ENCODE peak calls at places on chromosome 6, in six cellular contexts. One of them, this sample, is unnamed.

GRCh38 chr6:7786206-7786605 is 60.3 kb downstream of the BMP6 start:
- DNase-seq in left lung: no peak
- DNase-seq in fibroblast of the aortic adventitia: peak
- DNase-seq in ascending aorta: no peak
- DNase-seq in CD8-positive, alpha-beta T cell: no peak
- DNase-seq in right lobe of liver: no peak
- DNase-seq in this sample: no peak

GRCh38 chr6:108635505-108636226 is 74.9 kb downstream of the FOXO3 start:
- DNase-seq in left lung: peak
- DNase-seq in fibroblast of the aortic adventitia: no peak
- DNase-seq in ascending aorta: no peak
- DNase-seq in CD8-positive, alpha-beta T cell: peak
- DNase-seq in right lobe of liver: no peak
- DNase-seq in this sample: no peak

GRCh38 chr6:128655978-128656498 is 135.6 kb upstream of the PTPRK start:
- DNase-seq in left lung: no peak
- DNase-seq in fibroblast of the aortic adventitia: peak
- DNase-seq in ascending aorta: no peak
- DNase-seq in CD8-positive, alpha-beta T cell: no peak
- DNase-seq in right lobe of liver: no peak
- DNase-seq in this sample: peak

GRCh38 chr6:7886132-7886531 is 24.5 kb downstream of the TXNDC5 start:
- DNase-seq in left lung: no peak
- DNase-seq in fibroblast of the aortic adventitia: no peak
- DNase-seq in ascending aorta: no peak
- DNase-seq in CD8-positive, alpha-beta T cell: no peak
- DNase-seq in right lobe of liver: no peak
- DNase-seq in this sample: no peak

GRCh38 chr6:116877743-116878142 is 701 bp downstream of the RFX6 start:
- DNase-seq in left lung: no peak
- DNase-seq in fibroblast of the aortic adventitia: no peak
- DNase-seq in ascending aorta: no peak
- DNase-seq in CD8-positive, alpha-beta T cell: no peak
- DNase-seq in right lobe of liver: no peak
- DNase-seq in this sample: no peak

GRCh38 chr6:4259391-4259790 is 124.0 kb upstream of the ECI2 start:
- DNase-seq in left lung: no peak
- DNase-seq in fibroblast of the aortic adventitia: no peak
- DNase-seq in ascending aorta: no peak
- DNase-seq in CD8-positive, alpha-beta T cell: no peak
- DNase-seq in right lobe of liver: no peak
- DNase-seq in this sample: no peak

GRCh38 chr6:116387374-116387773 is 16.6 kb downstream of the DSE start:
- DNase-seq in left lung: no peak
- DNase-seq in fibroblast of the aortic adventitia: peak
- DNase-seq in ascending aorta: peak
- DNase-seq in CD8-positive, alpha-beta T cell: no peak
- DNase-seq in right lobe of liver: no peak
- DNase-seq in this sample: peak

GRCh38 chr6:109455161-109455501 is 441 bp downstream of the MICAL1 start:
- DNase-seq in left lung: peak
- DNase-seq in fibroblast of the aortic adventitia: no peak
- DNase-seq in ascending aorta: no peak
- DNase-seq in CD8-positive, alpha-beta T cell: peak
- DNase-seq in right lobe of liver: no peak
- DNase-seq in this sample: no peak

GRCh38 chr6:151082079-151082478 is 157.7 kb upstream of the AKAP12 start:
- DNase-seq in left lung: no peak
- DNase-seq in fibroblast of the aortic adventitia: no peak
- DNase-seq in ascending aorta: no peak
- DNase-seq in CD8-positive, alpha-beta T cell: no peak
- DNase-seq in right lobe of liver: no peak
- DNase-seq in this sample: no peak

GRCh38 chr6:45637611-45638257 is 260.0 kb upstream of the SUPT3H start:
- DNase-seq in left lung: no peak
- DNase-seq in fibroblast of the aortic adventitia: no peak
- DNase-seq in ascending aorta: peak
- DNase-seq in CD8-positive, alpha-beta T cell: no peak
- DNase-seq in right lobe of liver: no peak
- DNase-seq in this sample: no peak

GRCh38 chr6:151148111-151148510 is 91.7 kb upstream of the AKAP12 start:
- DNase-seq in left lung: no peak
- DNase-seq in fibroblast of the aortic adventitia: no peak
- DNase-seq in ascending aorta: no peak
- DNase-seq in CD8-positive, alpha-beta T cell: no peak
- DNase-seq in right lobe of liver: no peak
- DNase-seq in this sample: no peak

GRCh38 chr6:44221291-44221960 is 2.0 kb upstream of the SLC29A1 start:
- DNase-seq in left lung: peak
- DNase-seq in fibroblast of the aortic adventitia: peak
- DNase-seq in ascending aorta: peak
- DNase-seq in CD8-positive, alpha-beta T cell: peak
- DNase-seq in right lobe of liver: peak
- DNase-seq in this sample: peak

GRCh38 chr6:16964553-16965499 is 137.0 kb upstream of the STMND1 start:
- DNase-seq in left lung: peak
- DNase-seq in fibroblast of the aortic adventitia: peak
- DNase-seq in ascending aorta: peak
- DNase-seq in CD8-positive, alpha-beta T cell: peak
- DNase-seq in right lobe of liver: peak
- DNase-seq in this sample: peak
- H3K4me3 ChIP-seq in left lung: no peak
- H3K4me3 ChIP-seq in fibroblast of the aortic adventitia: no peak
- H3K4me3 ChIP-seq in ascending aorta: no peak
- H3K4me3 ChIP-seq in CD8-positive, alpha-beta T cell: no peak
- H3K4me3 ChIP-seq in right lobe of liver: no peak
- H3K4me3 ChIP-seq in this sample: peak

DNA sequence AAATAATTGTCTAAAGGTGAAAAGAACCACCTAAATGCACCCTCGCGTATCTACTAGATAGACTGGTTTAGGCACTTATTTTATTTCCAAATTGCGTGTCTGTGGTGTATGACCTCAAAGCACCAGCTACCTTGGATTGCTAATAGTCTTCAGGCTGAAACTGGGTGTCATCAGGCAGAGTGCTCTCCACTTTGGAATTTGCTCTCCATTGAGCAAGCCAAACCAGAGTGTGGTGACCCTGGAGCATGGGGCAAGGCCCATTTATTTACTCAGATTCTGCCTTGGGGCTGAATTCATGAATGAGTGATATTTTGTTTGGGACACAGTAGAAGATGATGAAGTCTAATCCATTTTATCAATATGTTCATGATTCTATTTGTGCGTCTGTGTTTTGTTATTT is 812.8 kb upstream of the SLC35B3 start:
- DNase-seq in left lung: no peak
- DNase-seq in fibroblast of the aortic adventitia: no peak
- DNase-seq in ascending aorta: no peak
- DNase-seq in CD8-positive, alpha-beta T cell: no peak
- DNase-seq in right lobe of liver: no peak
- DNase-seq in this sample: no peak
- TF ChIP-seq CTCF in left lung: no peak
- TF ChIP-seq CTCF in fibroblast of the aortic adventitia: no peak
- TF ChIP-seq CTCF in ascending aorta: no peak
- TF ChIP-seq CTCF in CD8-positive, alpha-beta T cell: no peak
- TF ChIP-seq CTCF in right lobe of liver: no peak
- TF ChIP-seq CTCF in this sample: no peak

DNA sequence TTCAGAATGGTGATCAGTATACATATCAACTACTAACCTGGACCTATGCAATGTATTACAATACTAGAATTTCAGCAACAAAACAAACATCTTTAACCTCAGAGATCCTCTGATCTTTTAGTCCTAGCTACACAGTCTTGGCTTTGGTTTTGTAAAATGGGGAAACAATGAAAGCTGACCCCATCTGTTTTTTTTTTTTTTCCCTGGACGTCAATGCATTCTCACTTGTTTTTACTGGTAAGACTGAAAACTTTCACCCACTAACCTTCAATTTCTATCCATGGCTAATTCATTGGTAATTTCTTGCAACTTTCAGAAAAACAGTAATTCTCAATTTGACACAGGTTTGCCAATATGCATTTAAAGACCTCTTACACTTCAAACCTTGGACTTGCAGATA is 3.0 kb downstream of the KIF13A start:
- DNase-seq in left lung: no peak
- DNase-seq in fibroblast of the aortic adventitia: peak
- DNase-seq in ascending aorta: no peak
- DNase-seq in CD8-positive, alpha-beta T cell: no peak
- DNase-seq in right lobe of liver: no peak
- DNase-seq in this sample: no peak
- H3K4me3 ChIP-seq in left lung: no peak
- H3K4me3 ChIP-seq in fibroblast of the aortic adventitia: peak
- H3K4me3 ChIP-seq in ascending aorta: peak
- H3K4me3 ChIP-seq in CD8-positive, alpha-beta T cell: no peak
- H3K4me3 ChIP-seq in right lobe of liver: no peak
- H3K4me3 ChIP-seq in this sample: no peak

GRCh38 chr6:33176906-33177305 is 15.4 kb downstream of the COL11A2 start:
- DNase-seq in left lung: no peak
- DNase-seq in fibroblast of the aortic adventitia: no peak
- DNase-seq in ascending aorta: no peak
- DNase-seq in CD8-positive, alpha-beta T cell: no peak
- DNase-seq in right lobe of liver: no peak
- DNase-seq in this sample: no peak

GRCh38 chr6:33177552-33178446 is 14.5 kb downstream of the COL11A2 start:
- DNase-seq in left lung: no peak
- DNase-seq in fibroblast of the aortic adventitia: no peak
- DNase-seq in ascending aorta: no peak
- DNase-seq in CD8-positive, alpha-beta T cell: no peak
- DNase-seq in right lobe of liver: no peak
- DNase-seq in this sample: no peak

GRCh38 chr6:33173228-33174180 is 18.8 kb downstream of the COL11A2 start:
- DNase-seq in left lung: no peak
- DNase-seq in fibroblast of the aortic adventitia: no peak
- DNase-seq in ascending aorta: no peak
- DNase-seq in CD8-positive, alpha-beta T cell: no peak
- DNase-seq in right lobe of liver: no peak
- DNase-seq in this sample: no peak

GRCh38 chr6:33174784-33175183 is 17.5 kb downstream of the COL11A2 start:
- DNase-seq in left lung: no peak
- DNase-seq in fibroblast of the aortic adventitia: no peak
- DNase-seq in ascending aorta: no peak
- DNase-seq in CD8-positive, alpha-beta T cell: no peak
- DNase-seq in right lobe of liver: no peak
- DNase-seq in this sample: no peak

GRCh38 chr6:33175436-33176069 is 16.7 kb downstream of the COL11A2 start:
- DNase-seq in left lung: no peak
- DNase-seq in fibroblast of the aortic adventitia: no peak
- DNase-seq in ascending aorta: no peak
- DNase-seq in CD8-positive, alpha-beta T cell: no peak
- DNase-seq in right lobe of liver: no peak
- DNase-seq in this sample: no peak
- TF ChIP-seq CTCF in left lung: no peak
- TF ChIP-seq CTCF in fibroblast of the aortic adventitia: no peak
- TF ChIP-seq CTCF in ascending aorta: no peak
- TF ChIP-seq CTCF in CD8-positive, alpha-beta T cell: no peak
- TF ChIP-seq CTCF in right lobe of liver: no peak
- TF ChIP-seq CTCF in this sample: no peak